ENCODE peak calls at places on chromosomes 1 and 21, in six cellular contexts. K is lower lobe of right lung; V is cardiac muscle cell; C is ascending aorta; Z is CD4-positive, CD25-positive, alpha-beta regulatory T cell; B is esophagus muscularis mucosa. U is an unnamed sample. For H3K4me1, the result is how much of the 10 kb centered on the place peaks cover.

GRCh38 chr1:152946248-152946647 is 758 bp upstream of the SPRR5 start:
- DNase-seq in Z (no peak), B (no peak), K (no peak), C (no peak), V (no peak), U (no peak)

GRCh38 chr1:183438060-183438459 is 19.9 kb upstream of the NMNAT2 start:
- DNase-seq in K (no peak), C (no peak), Z (no peak), V (no peak), B (no peak), U (no peak)

GRCh38 chr1:235918481-235918880 is 51.8 kb upstream of the LYST start:
- DNase-seq in Z (no peak), C (no peak), B (no peak), K (no peak), V (no peak), U (no peak)

GRCh38 chr1:11013160-11013531 is 692 bp downstream of the TARDBP start:
- DNase-seq in V (no peak), C (no peak), B (no peak), Z (no peak), K (no peak), U (no peak)

GRCh38 chr1:233990486-233990885 is 86.0 kb downstream of the SLC35F3 start:
- DNase-seq in V (no peak), B (no peak), Z (no peak), K (no peak), C (no peak), U (no peak)

GRCh38 chr21:27759091-27759659 is 792.3 kb upstream of the ADAMTS5 start:
- DNase-seq in Z (no peak), V (no peak), C (no peak), B (no peak), K (peak), U (no peak)

GRCh38 chr1:111471012-111471411 is 2.8 kb upstream of the C1orf162 start:
- DNase-seq in K (peak), Z (peak), V (no peak), B (no peak), C (peak), U (peak)

GRCh38 chr1:168312718-168313604 is 32.3 kb downstream of the TBX19 start:
- DNase-seq in K (no peak), V (no peak), Z (no peak), C (no peak), B (no peak), U (no peak)

GRCh38 chr1:185926562-185926961 is 192.4 kb downstream of the HMCN1 start:
- DNase-seq in K (no peak), C (no peak), Z (no peak), V (peak), B (no peak), U (no peak)

GRCh38 chr1:114206392-114206791 is 52.7 kb upstream of the SYT6 start:
- DNase-seq in V (no peak), Z (no peak), C (no peak), K (no peak), B (no peak), U (no peak)

GRCh38 chr1:112322983-112323678 is 72.9 kb upstream of the CTTNBP2NL start:
- DNase-seq in V (no peak), B (no peak), C (no peak), K (no peak), Z (no peak), U (no peak)

GRCh38 chr1:26704629-26705028 is 8.8 kb downstream of the ARID1A start:
- DNase-seq in Z (no peak), V (no peak), B (no peak), K (no peak), C (no peak), U (no peak)

GRCh38 chr1:114610546-114611245 is 29.3 kb upstream of the BCAS2 start:
- DNase-seq in Z (no peak), V (peak), K (no peak), C (no peak), B (no peak), U (no peak)

GRCh38 chr1:46606255-46606965 is 2.3 kb upstream of the MKNK1 start:
- DNase-seq in V (no peak), C (no peak), K (no peak), Z (no peak), B (no peak), U (no peak)

GRCh38 chr1:18581420-18581880 is 49.2 kb upstream of the PAX7 start:
- DNase-seq in C (no peak), Z (peak), B (no peak), V (peak), K (peak), U (peak)

GRCh38 chr1:38512789-38513188 is 346.8 kb downstream of the RRAGC start:
- DNase-seq in Z (no peak), K (peak), B (no peak), C (no peak), V (no peak), U (no peak)

GRCh38 chr1:231396643-231397042 is 25.4 kb downstream of the EGLN1 start:
- DNase-seq in K (no peak), C (no peak), B (no peak), V (no peak), Z (no peak), U (no peak)

GRCh38 chr1:33161061-33161681 is 20.7 kb downstream of the TRIM62 start:
- DNase-seq in V (peak), C (no peak), K (no peak), B (no peak), Z (no peak), U (peak)

GRCh38 chr1:1137256-1138045 is 21.6 kb upstream of the C1orf159 start:
- DNase-seq in B (no peak), K (no peak), V (no peak), Z (peak), C (no peak), U (no peak)

GRCh38 chr1:85459274-85459673 is 5.7 kb downstream of the DDAH1 start:
- DNase-seq in K (no peak), V (no peak), Z (no peak), C (no peak), B (peak), U (no peak)

GRCh38 chr1:212157252-212157651 is 121.7 kb downstream of the DTL start:
- DNase-seq in K (no peak), B (no peak), C (no peak), V (no peak), Z (peak), U (no peak)

GRCh38 chr21:42220138-42220701 is 1.3 kb downstream of the ABCG1 start:
- DNase-seq in Z (peak), B (peak), C (peak), K (peak), V (peak), U (peak)

GRCh38 chr1:51231121-51231520 is 5.0 kb upstream of the RNF11 start:
- DNase-seq in C (no peak), K (no peak), B (no peak), Z (no peak), V (peak), U (no peak)

GRCh38 chr1:17909634-17910033 is 154.5 kb downstream of the ACTL8 start:
- DNase-seq in Z (no peak), B (no peak), V (peak), C (no peak), K (no peak), U (no peak)

GRCh38 chr1:202193614-202194327 is at the start of gene LGR6:
- DNase-seq in C (no peak), V (peak), K (no peak), B (no peak), Z (no peak), U (no peak)

GRCh38 chr1:218347316-218347712 is 2.2 kb downstream of the TGFB2 start:
- DNase-seq in K (no peak), B (no peak), Z (no peak), C (no peak), V (peak), U (peak)

GRCh38 chr1:12424150-12424549 is 193.9 kb downstream of the DHRS3 start:
- DNase-seq in Z (no peak), B (no peak), K (no peak), C (peak), V (peak), U (no peak)

GRCh38 chr1:167795810-167796740 is 74.3 kb downstream of the MPZL1 start:
- DNase-seq in B (peak), C (no peak), K (no peak), Z (no peak), V (peak), U (peak)

GRCh38 chr1:185292237-185292636 is 24.8 kb downstream of the IVNS1ABP start:
- DNase-seq in V (no peak), B (no peak), C (no peak), Z (no peak), K (peak), U (no peak)

GRCh38 chr1:4227986-4228385 is 327.9 kb upstream of the C1orf174 start:
- DNase-seq in C (no peak), K (no peak), B (peak), Z (no peak), V (no peak), U (no peak)

GRCh38 chr1:92909321-92909720 is 51.9 kb downstream of the DIPK1A start:
- DNase-seq in V (peak), C (no peak), Z (no peak), K (no peak), B (no peak), U (no peak)

GRCh38 chr1:20183876-20184275 is 2.0 kb upstream of the UBXN10 start:
- DNase-seq in B (no peak), C (no peak), V (no peak), K (no peak), Z (no peak), U (no peak)

GRCh38 chr1:69657976-69658375 is 90.3 kb downstream of the LRRC7 start:
- DNase-seq in B (no peak), C (no peak), Z (no peak), K (no peak), V (peak), U (no peak)

GRCh38 chr1:228157381-228158126 is 7.8 kb downstream of the GJC2 start:
- DNase-seq in C (no peak), Z (peak), V (no peak), B (no peak), K (peak), U (no peak)

GRCh38 chr1:12436817-12437599 is 181.0 kb downstream of the DHRS3 start:
- DNase-seq in V (peak), K (no peak), B (no peak), Z (no peak), C (no peak), U (no peak)

GRCh38 chr1:162353078-162353477 is 23.6 kb downstream of the SPATA46 start:
- DNase-seq in B (no peak), V (no peak), K (no peak), Z (no peak), C (no peak), U (no peak)

DNA sequence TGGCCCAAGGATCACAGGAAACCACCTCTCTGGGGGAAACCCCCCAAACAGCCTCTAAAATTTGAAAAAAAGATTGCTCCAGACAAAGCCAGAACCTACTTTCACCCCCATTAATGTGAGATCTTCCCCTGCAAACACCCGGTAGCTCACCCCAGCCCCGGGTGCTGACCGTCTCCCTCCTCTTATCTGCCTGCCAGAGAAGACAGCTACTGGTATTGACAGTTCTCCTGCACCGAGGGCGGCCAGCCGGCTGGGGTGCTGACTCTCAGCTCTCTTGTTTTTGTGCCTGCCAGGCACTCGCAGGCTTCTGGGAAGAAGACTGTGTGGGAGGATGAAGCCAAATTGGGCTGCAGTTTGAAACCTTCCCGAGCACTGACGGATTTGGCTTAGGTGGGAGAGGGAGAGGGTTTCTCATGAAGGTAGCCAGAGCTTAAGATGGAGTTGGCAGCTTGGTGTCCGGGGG is 48.2 kb downstream of the RASSF5 start:
- DNase-seq in B (no peak), Z (peak), V (peak), C (no peak), K (no peak), U (peak)
- H3K4me1 ChIP-seq in B (half or more), Z (half or more), V (half or more), C (under half), K (half or more), U (under half)

DNA sequence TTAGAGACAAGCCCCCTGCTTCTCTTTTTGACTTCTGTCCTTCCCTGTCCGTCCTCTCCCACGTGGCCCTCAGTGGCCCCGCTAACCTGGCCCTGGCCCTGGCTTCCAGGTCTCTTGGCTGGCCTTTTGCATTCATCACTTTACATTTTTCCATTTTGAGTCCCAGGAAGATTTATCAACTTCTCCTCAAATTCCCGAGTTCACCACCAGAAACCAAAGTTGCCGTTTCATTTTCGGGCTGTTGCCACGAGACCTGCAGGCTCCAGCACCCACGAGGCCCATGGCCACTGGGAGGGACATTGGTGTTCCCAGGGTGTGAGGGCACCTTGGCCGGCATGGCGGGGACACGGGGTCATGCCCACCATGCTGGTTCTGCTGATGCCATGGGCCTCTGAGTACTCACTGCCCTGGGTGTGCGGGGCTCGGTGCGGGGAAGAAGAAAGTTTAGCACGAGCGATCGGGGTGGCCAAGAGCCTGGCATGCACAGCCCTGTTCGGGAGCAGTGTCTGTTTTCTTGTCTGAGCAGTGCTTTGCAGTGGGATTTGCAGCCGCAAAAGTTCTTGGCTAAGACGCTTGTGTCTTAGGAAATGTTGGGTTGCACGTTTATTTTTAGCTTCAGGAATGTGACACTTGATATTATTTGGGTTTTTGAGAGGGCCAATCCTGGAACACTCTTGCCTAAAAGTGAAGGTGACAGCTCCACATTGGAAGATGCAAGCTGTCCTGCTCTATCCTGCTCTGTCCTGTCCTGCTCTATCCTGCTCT is 40.4 kb upstream of the ADARB1 start:
- DNase-seq in C (peak), V (peak), B (no peak), K (no peak), Z (no peak), U (peak)
- H3K27ac ChIP-seq in C (peak), V (peak), B (peak), K (peak), Z (no peak), U (peak)

DNA sequence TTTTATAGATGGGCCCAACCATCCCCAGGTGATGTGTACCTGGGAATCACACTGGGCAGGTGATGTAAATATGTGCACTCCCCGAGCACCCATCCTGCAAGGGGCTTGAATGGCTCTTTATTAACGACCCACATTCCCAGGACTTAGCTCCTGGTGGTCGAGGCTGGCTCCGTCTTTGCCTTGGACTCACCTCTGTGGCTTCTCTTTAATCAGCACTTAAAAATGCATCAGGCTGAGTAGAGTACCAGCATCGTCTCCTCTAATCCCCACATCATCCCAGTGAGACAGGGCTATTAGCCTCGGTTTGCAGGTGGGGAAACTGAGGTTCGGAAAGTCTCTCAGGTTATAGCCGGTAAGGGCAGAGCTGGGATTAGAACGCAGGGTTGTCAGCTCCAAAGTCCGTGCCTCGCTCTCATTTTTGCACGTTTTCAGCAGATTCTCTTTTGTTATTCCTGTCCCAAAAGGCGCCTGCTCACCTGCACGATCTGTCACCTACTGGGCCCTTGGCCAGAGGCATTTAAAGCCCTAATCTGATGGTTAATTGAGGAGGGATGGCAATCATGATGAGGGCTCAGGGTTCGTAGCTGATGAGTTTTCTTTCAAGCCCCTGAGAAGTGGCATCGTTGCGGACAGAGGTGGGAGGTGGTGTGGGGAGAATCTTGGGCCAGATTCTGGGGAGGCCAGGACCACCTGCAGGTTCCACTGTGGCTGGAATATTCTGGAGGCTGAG is 29.5 kb downstream of the SPSB1 start:
- DNase-seq in B (no peak), K (no peak), Z (no peak), C (no peak), V (no peak), U (no peak)
- H3K4me1 ChIP-seq in B (half or more), K (half or more), Z (under half), C (half or more), V (under half), U (under half)

GRCh38 chr1:156120318-156120717 is 5.8 kb downstream of the LMNA start:
- DNase-seq in C (no peak), V (no peak), Z (no peak), K (no peak), B (no peak), U (no peak)

GRCh38 chr1:156118175-156118868 is 3.8 kb downstream of the LMNA start:
- DNase-seq in C (peak), V (no peak), B (no peak), Z (no peak), K (peak), U (peak)

GRCh38 chr1:156117414-156118174 is 3.1 kb downstream of the LMNA start:
- DNase-seq in V (no peak), B (no peak), Z (no peak), C (no peak), K (no peak), U (no peak)

GRCh38 chr1:156121441-156121840 is 6.9 kb downstream of the LMNA start:
- DNase-seq in B (no peak), Z (no peak), V (no peak), K (no peak), C (no peak), U (no peak)

DNA sequence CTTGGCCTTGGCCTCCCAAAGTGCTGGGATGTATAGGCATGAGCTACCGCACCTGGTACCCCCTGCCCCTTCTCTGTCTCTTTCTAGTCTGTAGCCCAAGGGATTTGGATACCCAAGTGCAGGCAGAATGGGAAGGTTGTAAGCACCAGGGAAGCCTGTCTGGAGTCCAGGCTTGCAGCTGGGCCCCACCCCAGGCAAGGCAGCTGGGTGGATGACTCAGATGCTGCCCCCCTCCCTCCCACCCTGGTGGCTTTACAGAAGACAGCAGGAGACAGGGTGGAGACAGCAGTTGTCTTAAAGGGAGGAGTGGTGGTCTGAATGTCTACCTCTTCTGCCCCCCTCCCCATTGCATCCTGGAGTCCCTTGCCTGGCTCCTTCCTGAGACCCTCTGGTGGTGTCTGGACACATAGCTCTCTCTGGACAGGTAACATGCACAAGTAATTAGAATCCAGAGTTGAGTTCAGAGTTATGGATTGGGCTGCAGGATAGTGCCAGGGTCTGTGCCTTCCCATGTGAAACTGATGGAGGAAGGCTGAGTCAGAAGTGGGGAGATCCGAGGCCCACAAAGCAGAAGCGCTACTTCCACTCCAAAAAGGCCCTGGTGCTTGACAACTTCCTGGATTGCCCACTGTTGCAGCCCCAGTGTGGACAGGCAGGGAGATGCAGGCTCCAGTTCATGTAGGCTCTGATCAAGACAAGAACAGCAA is 5.1 kb downstream of the LMNA start:
- DNase-seq in V (no peak), C (peak), Z (no peak), B (no peak), K (no peak), U (peak)
- H3K27ac ChIP-seq in V (no peak), C (peak), Z (peak), B (peak), K (peak), U (peak)

GRCh38 chr1:191305370-191305769 is 827.7 kb upstream of the BRINP3 start:
- DNase-seq in Z (no peak), B (no peak), C (no peak), K (no peak), V (no peak), U (no peak)
- H3K4me1 ChIP-seq in Z (under half), B (under half), C (under half), K (under half), V (under half), U (under half)

GRCh38 chr1:37478451-37478871 is 4.1 kb downstream of the ZC3H12A start:
- DNase-seq in C (no peak), Z (peak), V (peak), K (no peak), B (no peak), U (peak)
- H3K27ac ChIP-seq in C (peak), Z (peak), V (no peak), K (peak), B (peak), U (peak)

GRCh38 chr1:204729516-204729915 is 44.0 kb upstream of the LRRN2 start:
- DNase-seq in V (no peak), C (no peak), Z (no peak), K (no peak), B (no peak), U (no peak)

GRCh38 chr1:204726478-204726877 is 40.9 kb upstream of the LRRN2 start:
- DNase-seq in C (no peak), B (no peak), Z (no peak), K (no peak), V (peak), U (no peak)

GRCh38 chr1:204728456-204728855 is 42.9 kb upstream of the LRRN2 start:
- DNase-seq in K (no peak), B (no peak), V (no peak), C (no peak), Z (no peak), U (no peak)

GRCh38 chr1:204725821-204726448 is 40.4 kb upstream of the LRRN2 start:
- DNase-seq in V (no peak), K (no peak), Z (no peak), B (no peak), C (no peak), U (no peak)

GRCh38 chr1:204728045-204728444 is 42.5 kb upstream of the LRRN2 start:
- DNase-seq in K (no peak), V (no peak), Z (no peak), C (no peak), B (no peak), U (no peak)
- H3K4me1 ChIP-seq in K (under half), V (under half), Z (under half), C (under half), B (under half), U (under half)

U was measured in psoas muscle.